ENCODE peak calls at places on chromosomes 5 and 9, in seven cellular contexts. B, N, D, F, X, Y and T are unnamed samples. For H3K9me3, the result is how much of the 10 kb centered on the place peaks cover.

GRCh38 chr9:103721056-103721455 is 373.1 kb upstream of the SMC2 start:
- DNase-seq in Y (no peak), X (no peak), B (no peak), N (no peak), D (no peak), F (no peak), T (no peak)

GRCh38 chr5:153626836-153627235 is 136.4 kb downstream of the GRIA1 start:
- DNase-seq in B (no peak), F (no peak), D (no peak), N (no peak), Y (no peak), X (no peak), T (no peak)

GRCh38 chr5:13930721-13931246 is 13.7 kb downstream of the DNAH5 start:
- DNase-seq in Y (no peak), B (no peak), F (no peak), X (no peak), N (no peak), D (no peak), T (no peak)

GRCh38 chr9:86287013-86287412 is 4.7 kb upstream of the ISCA1 start:
- DNase-seq in N (no peak), D (no peak), Y (no peak), X (peak), F (no peak), B (no peak), T (no peak)

GRCh38 chr9:112489876-112490661 is 3.4 kb downstream of the KIAA1958 start:
- DNase-seq in F (no peak), D (no peak), B (no peak), X (no peak), Y (no peak), N (no peak), T (no peak)

GRCh38 chr9:70195456-70195855 is 63.3 kb upstream of the SMC5 start:
- DNase-seq in D (no peak), B (no peak), N (no peak), Y (no peak), X (no peak), F (no peak), T (no peak)

GRCh38 chr5:107557051-107557658 is 113.6 kb downstream of the EFNA5 start:
- DNase-seq in F (no peak), B (no peak), N (no peak), Y (peak), X (peak), D (peak), T (peak)

GRCh38 chr5:134289509-134290113 is 63.7 kb upstream of the PPP2CA start:
- DNase-seq in X (peak), B (peak), Y (peak), F (peak), N (peak), D (no peak), T (no peak)

GRCh38 chr9:73780916-73781315 is 629.3 kb downstream of the ANXA1 start:
- DNase-seq in N (no peak), Y (peak), D (no peak), F (no peak), X (no peak), B (no peak), T (no peak)

GRCh38 chr9:21039302-21039701 is 7.9 kb upstream of the HACD4 start:
- DNase-seq in B (no peak), D (no peak), N (no peak), Y (no peak), X (no peak), F (no peak), T (no peak)
- H3K9me3 ChIP-seq in B (under half), D (under half), N (under half), Y (under half), X (under half), F (under half), T (under half)

DNA sequence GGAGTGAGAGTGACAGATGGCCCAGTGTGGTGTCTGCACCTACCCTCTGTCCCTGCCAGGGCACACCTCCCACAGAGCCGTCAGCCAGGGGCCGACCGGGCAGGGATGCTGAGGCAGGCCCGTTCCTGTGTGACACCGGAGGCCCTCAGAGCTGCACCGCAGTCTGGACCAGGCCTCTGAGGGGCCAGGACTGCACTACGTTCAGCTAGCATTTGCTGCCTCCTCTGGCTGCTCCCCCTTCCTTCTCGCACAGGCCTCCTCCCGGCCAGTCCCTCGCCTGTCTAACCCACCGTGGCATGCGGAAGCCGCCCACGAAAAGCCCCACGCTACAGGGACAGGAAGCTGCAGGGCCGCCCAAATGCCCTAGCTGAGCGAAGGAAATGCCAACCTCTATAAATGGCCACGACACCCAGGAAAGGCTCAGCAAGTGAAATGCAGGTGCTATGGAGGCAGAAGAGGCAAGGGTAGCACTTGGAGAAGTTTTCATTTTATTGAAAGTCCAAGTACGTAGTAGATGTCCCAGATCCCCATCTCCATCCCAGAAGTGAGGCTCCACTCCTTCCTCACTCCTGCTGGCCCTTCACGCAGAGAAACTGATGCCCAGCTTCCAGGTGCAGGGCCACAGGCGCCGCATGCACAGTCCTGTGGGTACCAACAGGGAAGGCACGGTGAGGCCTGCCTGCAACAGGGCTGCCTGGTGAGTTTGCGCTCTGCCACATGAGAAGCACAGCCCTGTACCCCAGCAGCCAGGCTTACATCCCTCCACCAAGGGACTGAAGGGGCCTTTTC is 38.7 kb downstream of the MAPK9 start:
- DNase-seq in B (no peak), D (no peak), Y (no peak), F (no peak), N (no peak), X (no peak), T (no peak)
- H3K9me3 ChIP-seq in B (half or more), D (under half), Y (under half), F (half or more), N (half or more), X (under half), T (half or more)

GRCh38 chr9:40926404-40927259 is 201.8 kb downstream of the FOXD4L6 start:
- DNase-seq in F (no peak), N (no peak), Y (no peak), D (no peak), X (no peak), B (no peak), T (no peak)

GRCh38 chr9:40927851-40928802 is 200.4 kb downstream of the FOXD4L6 start:
- DNase-seq in B (no peak), X (no peak), D (no peak), F (no peak), Y (no peak), N (no peak), T (no peak)

GRCh38 chr9:40925149-40925548 is 203.3 kb downstream of the FOXD4L6 start:
- DNase-seq in X (no peak), N (no peak), D (no peak), B (no peak), Y (no peak), F (no peak), T (no peak)

GRCh38 chr9:40928803-40929487 is 199.5 kb downstream of the FOXD4L6 start:
- DNase-seq in N (no peak), D (no peak), Y (no peak), B (no peak), X (no peak), F (no peak), T (no peak)

GRCh38 chr9:40927260-40927631 is 201.2 kb downstream of the FOXD4L6 start:
- DNase-seq in D (no peak), X (no peak), B (no peak), F (no peak), Y (no peak), N (no peak), T (no peak)
- H3K9me3 ChIP-seq in D (under half), X (under half), B (half or more), F (half or more), Y (under half), N (half or more), T (half or more)

DNA sequence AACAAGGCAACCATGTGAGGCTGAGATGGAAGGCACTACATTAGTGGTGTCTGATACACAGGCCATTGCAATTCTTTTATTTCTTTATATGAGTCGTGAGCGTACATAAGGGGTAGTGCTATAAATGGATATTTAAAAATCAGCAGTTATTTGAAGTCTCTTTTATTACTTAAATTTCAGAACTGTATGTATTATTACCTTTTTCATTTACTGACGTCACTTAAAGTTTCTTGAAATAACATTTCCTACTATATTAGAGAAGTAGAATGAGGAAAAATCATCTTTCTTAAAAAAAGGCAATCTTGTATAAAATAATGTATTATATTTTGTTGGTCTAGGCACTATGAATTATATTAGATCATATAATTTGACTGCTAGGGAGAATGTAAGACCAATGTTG is 280.9 kb upstream of the CYLC2 start:
- DNase-seq in N (no peak), X (no peak), Y (no peak), B (no peak), D (no peak), F (no peak), T (no peak)
- H3K9me3 ChIP-seq in N (under half), X (under half), Y (under half), B (under half), D (under half), F (under half), T (half or more)

GRCh38 chr9:137352511-137353222 is 50.6 kb upstream of the NRARP start:
- DNase-seq in X (no peak), B (no peak), N (no peak), D (no peak), Y (no peak), F (no peak), T (no peak)

GRCh38 chr9:137354845-137355420 is 52.9 kb upstream of the NRARP start:
- DNase-seq in D (no peak), N (no peak), X (no peak), B (no peak), F (no peak), Y (no peak), T (no peak)

GRCh38 chr9:137354153-137354844 is 52.2 kb upstream of the NRARP start:
- DNase-seq in X (no peak), F (no peak), B (no peak), N (no peak), Y (no peak), D (no peak), T (no peak)

GRCh38 chr9:137351781-137352501 is 49.9 kb upstream of the NRARP start:
- DNase-seq in Y (no peak), D (no peak), B (no peak), N (no peak), X (no peak), F (no peak), T (no peak)

DNA sequence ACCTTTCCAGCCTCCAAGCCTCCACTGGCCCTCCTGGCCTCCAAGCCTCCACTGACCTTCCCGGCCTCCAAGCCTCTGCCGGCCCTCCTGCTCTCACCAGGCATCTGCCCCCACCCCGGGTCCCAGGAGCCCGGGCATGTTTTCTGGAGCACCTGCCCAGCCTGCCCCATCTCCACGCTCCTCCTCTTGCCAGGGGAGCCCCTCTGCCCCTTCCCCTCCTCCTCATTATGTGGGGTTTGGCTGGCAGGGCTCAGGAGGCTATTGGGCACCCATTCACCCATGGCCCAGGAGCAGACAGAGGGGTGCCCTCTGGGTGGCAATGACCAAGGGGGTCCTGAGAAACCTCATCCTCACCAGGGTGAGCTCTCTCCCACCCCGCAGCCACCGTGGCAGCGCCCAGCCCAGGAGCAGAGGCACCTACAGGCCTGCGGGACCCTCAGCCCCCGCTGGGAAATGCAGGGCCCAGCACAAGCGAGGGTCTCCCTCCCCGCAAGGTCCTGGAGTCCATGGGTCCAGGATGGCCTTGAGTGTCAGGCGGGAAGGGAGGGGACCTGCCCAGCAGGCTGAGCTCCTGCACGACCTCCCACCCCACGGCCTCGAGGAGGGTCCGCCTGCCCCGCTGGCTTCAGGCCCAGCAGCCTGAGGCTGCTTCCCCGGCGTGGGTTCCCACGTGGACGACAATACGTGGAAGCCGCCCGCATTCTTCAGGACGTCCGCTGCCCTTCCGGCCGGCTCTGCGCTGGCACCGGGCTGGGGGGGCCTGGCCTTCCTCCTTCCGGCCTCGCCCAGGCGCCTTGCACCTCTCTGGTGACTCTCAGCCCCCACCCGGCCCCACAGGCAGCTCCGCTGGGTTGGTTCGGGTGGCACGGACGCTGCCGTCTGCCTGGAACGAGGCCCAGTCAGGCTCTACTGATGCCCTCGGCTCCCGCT is 51.4 kb upstream of the NRARP start:
- DNase-seq in Y (no peak), D (peak), X (no peak), N (no peak), B (no peak), F (no peak), T (peak)
- H3K9me3 ChIP-seq in Y (under half), D (under half), X (under half), N (under half), B (under half), F (under half), T (under half)

GRCh38 chr9:122475717-122476116 is 2.0 kb downstream of the OR1J1 start:
- DNase-seq in Y (no peak), N (no peak), F (no peak), D (no peak), B (no peak), X (no peak), T (no peak)
- H3K9me3 ChIP-seq in Y (under half), N (under half), F (under half), D (under half), B (under half), X (under half), T (under half)

DNA sequence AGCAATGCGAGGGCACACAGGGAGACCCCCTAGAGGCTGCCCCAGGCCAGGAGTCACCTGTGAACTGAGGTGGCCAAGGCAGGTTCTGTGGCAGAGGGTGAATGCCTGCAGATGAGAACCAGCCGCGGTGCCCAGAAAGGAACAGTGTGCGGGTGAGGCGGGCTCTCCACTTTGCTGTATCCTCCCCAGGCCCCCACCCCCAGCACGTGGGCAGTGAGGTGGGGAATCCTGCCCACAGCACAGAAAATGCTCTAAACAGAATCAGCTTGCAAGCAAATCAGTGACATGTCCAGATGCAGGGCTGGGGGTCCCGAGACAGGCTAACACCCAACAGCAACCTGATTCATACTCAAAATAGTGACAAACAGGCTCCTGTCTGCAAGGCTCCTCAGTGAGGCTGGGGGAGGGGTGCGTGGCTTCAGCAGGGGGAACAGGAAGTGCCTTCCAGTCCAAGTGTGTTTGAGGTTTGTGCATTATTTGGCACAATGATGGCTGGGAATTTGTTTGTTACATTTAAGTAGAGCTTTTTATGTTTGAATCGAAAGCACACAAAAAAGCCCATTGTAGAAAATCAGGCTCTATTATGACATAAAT is 201.5 kb downstream of the HSD17B3 start:
- DNase-seq in F (no peak), N (no peak), X (no peak), B (no peak), Y (no peak), D (no peak), T (no peak)
- H3K9me3 ChIP-seq in F (under half), N (under half), X (under half), B (under half), Y (under half), D (under half), T (under half)